ENCODE peak calls at places on chromosomes 5 and 9, in seven cellular contexts. N, C, A, H, W, E and L are unnamed samples. For H3K9me3, the result is how much of the 10 kb centered on the place peaks cover.

GRCh38 chr5:1002836-1003235 is 5.8 kb upstream of the NKD2 start:
- DNase-seq in N (no peak), C (peak), A (no peak), H (no peak), W (peak), E (peak), L (no peak)

GRCh38 chr9:122201641-122202040 is 27.1 kb downstream of the LHX6 start:
- DNase-seq in N (no peak), C (no peak), A (no peak), H (no peak), W (no peak), E (no peak), L (no peak)

GRCh38 chr9:137045294-137046093 is 483 bp downstream of the NPDC1 start:
- DNase-seq in N (no peak), C (no peak), A (peak), H (no peak), W (no peak), E (no peak), L (no peak)

GRCh38 chr5:137735531-137736284 is at the start of gene KLHL3:
- DNase-seq in N (peak), C (peak), A (peak), H (no peak), W (no peak), E (no peak), L (no peak)

GRCh38 chr5:175538576-175538975 is 60.2 kb downstream of the SFXN1 start:
- DNase-seq in N (no peak), C (no peak), A (no peak), H (no peak), W (no peak), E (no peak), L (no peak)

GRCh38 chr5:150618588-150619281 is 21.7 kb upstream of the SYNPO start:
- DNase-seq in N (no peak), C (peak), A (peak), H (no peak), W (no peak), E (no peak), L (peak)

GRCh38 chr9:108562176-108562575 is 293.6 kb downstream of the ACTL7B start:
- DNase-seq in N (no peak), C (no peak), A (no peak), H (no peak), W (no peak), E (no peak), L (no peak)

GRCh38 chr5:121430538-121430937 is 421.1 kb upstream of the FTMT start:
- DNase-seq in N (no peak), C (no peak), A (no peak), H (no peak), W (no peak), E (no peak), L (no peak)

GRCh38 chr5:126368239-126368812 is 54.9 kb upstream of the GRAMD2B start:
- DNase-seq in N (no peak), C (no peak), A (no peak), H (no peak), W (no peak), E (no peak), L (no peak)

GRCh38 chr9:117938086-117938485 is 233.9 kb downstream of the TLR4 start:
- DNase-seq in N (no peak), C (no peak), A (no peak), H (no peak), W (no peak), E (no peak), L (no peak)

GRCh38 chr5:125198270-125198974 is 452.0 kb upstream of the ZNF608 start:
- DNase-seq in N (peak), C (peak), A (peak), H (no peak), W (peak), E (peak), L (no peak)

GRCh38 chr9:124834586-124834985 is 18.7 kb upstream of the WDR38 start:
- DNase-seq in N (no peak), C (no peak), A (peak), H (no peak), W (no peak), E (no peak), L (no peak)

DNA sequence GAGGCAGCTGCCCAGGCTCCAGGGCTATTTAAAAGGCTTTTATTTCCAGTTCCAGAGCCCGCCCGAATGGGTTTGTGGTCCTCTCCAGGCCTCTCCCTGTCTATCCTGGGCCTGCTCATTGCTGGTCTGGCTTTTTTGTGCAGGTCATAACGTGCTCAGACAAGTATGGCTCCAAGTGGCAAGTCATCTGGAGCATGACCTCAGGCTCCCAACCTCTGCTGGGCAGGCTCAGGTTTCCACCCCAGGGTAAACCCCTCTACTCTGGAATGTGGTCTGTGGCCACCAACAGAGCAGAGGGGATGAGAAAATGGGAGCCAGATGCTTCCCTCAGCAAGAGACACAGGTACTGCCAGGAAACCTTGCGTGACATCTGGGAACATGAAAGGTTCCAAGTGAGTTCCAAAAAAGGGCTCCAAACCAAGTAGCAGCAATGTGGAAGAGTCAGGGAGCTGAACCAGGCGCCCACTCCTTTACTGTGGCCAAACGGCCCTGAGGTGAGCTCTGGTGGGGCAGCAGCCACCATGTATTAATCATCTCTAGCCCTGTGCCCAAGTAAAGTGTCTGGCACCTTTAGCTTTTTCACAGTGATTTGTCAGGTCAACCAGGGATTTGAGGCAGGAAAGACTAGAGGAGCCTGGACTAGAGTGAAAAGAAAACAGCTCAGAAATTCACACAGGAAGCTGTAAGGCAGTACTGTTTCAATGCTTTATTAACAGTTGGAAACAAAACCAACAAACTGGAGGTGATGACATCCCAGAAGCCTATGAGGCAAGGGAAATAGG is 25.6 kb downstream of the PCDHGC5 start:
- DNase-seq in N (no peak), C (no peak), A (no peak), H (no peak), W (no peak), E (no peak), L (no peak)
- TF ChIP-seq EP300 in N (no peak), C (no peak), A (peak), H (no peak), W (no peak), E (no peak), L (no peak)

DNA sequence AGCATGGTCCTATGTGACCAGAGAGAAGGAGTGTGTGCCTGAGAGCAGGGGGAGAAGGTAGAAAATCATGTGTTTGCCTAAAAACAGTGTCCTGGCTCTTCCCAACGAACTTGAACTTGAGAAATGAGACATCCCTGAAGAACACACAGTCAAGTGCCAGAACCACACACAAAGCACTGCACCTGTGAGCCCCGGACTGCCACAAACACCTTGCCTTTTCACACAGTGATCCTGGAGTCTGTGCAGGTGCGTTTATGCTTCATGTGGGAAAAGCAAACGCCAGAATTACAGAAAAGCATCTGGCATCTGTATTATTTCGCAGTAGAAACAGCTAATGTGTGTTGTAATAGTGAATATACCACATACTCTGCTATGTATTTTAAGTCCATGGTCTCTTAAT is 9.3 kb downstream of the CTNND2 start:
- DNase-seq in N (no peak), C (no peak), A (no peak), H (no peak), W (no peak), E (no peak), L (no peak)
- H3K9me3 ChIP-seq in N (under half), C (under half), A (under half), H (under half), W (under half), E (under half), L (under half)

GRCh38 chr5:132181011-132181629 is 46.5 kb downstream of the P4HA2 start:
- DNase-seq in N (no peak), C (no peak), A (no peak), H (no peak), W (no peak), E (no peak), L (no peak)
- TF ChIP-seq EP300 in N (no peak), C (no peak), A (no peak), H (no peak), W (no peak), E (no peak), L (no peak)

GRCh38 chr5:27473300-27474053 is 435.1 kb upstream of the CDH9 start:
- DNase-seq in N (no peak), C (no peak), A (no peak), H (peak), W (no peak), E (no peak), L (no peak)
- H3K9me3 ChIP-seq in N (under half), C (under half), A (under half), H (under half), W (under half), E (under half), L (under half)

GRCh38 chr9:81824802-81825770 is 103.1 kb upstream of the SPATA31D4 start:
- DNase-seq in N (no peak), C (no peak), A (no peak), H (no peak), W (no peak), E (no peak), L (no peak)
- TF ChIP-seq EP300 in N (no peak), C (no peak), A (no peak), H (no peak), W (no peak), E (no peak), L (no peak)

GRCh38 chr9:2313512-2313911 is 298.4 kb downstream of the SMARCA2 start:
- DNase-seq in N (no peak), C (no peak), A (no peak), H (no peak), W (no peak), E (no peak), L (no peak)
- H3K9me3 ChIP-seq in N (under half), C (under half), A (under half), H (half or more), W (under half), E (half or more), L (under half)

DNA sequence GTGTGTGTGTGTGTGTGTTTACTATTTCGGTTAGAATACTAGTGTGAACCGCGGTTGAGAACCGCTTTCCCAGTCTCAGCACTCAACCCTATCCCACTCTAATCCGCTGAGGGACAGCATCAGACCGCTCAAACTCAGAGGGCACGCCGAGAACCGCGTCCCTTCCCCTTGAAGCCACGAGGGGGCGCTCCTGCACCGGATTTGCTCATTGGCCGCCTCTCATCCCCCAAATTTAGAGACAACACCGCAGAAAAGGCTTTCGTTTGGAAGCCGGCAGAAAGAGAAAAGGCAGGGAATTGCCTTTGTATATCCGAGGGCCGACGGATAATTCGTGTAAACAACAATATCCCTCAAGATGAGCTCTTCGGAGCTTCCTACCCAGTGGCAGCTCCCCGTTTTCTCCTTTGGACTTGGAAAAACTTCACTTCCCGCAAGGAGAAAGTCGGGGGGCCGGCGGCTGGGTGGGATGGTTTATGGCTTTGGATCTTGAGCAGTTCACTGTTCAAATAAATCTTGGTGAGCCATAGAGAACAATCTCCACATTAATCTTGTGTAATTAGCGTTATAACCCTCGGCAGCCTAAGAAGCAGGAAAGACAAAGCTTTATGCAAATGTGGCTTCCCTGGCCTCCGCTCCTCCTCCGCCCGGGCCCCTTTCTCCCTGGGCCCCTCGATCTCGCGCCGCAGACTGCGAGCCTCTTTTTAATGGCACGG is 296.7 kb downstream of the PARP8 start:
- DNase-seq in N (peak), C (no peak), A (peak), H (peak), W (peak), E (peak), L (peak)
- TF ChIP-seq EP300 in N (no peak), C (no peak), A (no peak), H (no peak), W (no peak), E (no peak), L (no peak)